ENCODE peak calls at places on chromosomes 6 and 20, in ten cellular contexts. G is stomach, O is GM23338, U is WERI-Rb-1, B is glutamatergic neuron, A is lung, V is AG10803, N is hepatocyte, J is RWPE1, C is AG04449. W is an unnamed sample.

GRCh38 chr6:45613678-45614077 is 235.9 kb upstream of the SUPT3H start:
- DNase-seq in G (no peak), O (no peak), U (no peak), B (no peak), A (no peak), V (peak; percentile 90), N (peak; percentile 59), J (peak; percentile 69), C (no peak), W (no peak)

GRCh38 chr6:44298055-44298803 is 14.9 kb downstream of the AARS2 start:
- DNase-seq in G (no peak), O (peak; percentile 56), U (peak; percentile 58), B (no peak), A (no peak), V (no peak), N (no peak), J (no peak), C (no peak), W (no peak)

GRCh38 chr20:19756756-19757486 is 1.1 kb upstream of the RIN2 start:
- DNase-seq in G (peak; percentile 40), O (no peak), U (no peak), B (no peak), A (no peak), V (no peak), N (no peak), J (no peak), C (no peak), W (no peak)

GRCh38 chr6:83884523-83884922 is 25.0 kb downstream of the CYB5R4 start:
- DNase-seq in G (no peak), O (peak; percentile 57), U (no peak), B (no peak), A (no peak), V (peak; percentile 53), N (peak; percentile 44), J (peak; percentile 51), C (no peak), W (no peak)

GRCh38 chr20:25247100-25247665 is 702 bp upstream of the PYGB start:
- DNase-seq in G (peak; percentile 68), O (peak; percentile 81), U (peak; percentile 88), B (peak; percentile 71), A (peak; percentile 57), V (peak; percentile 65), N (peak; percentile 73), J (peak; percentile 70), C (no peak), W (no peak)

GRCh38 chr6:10542135-10542689 is 21.1 kb downstream of the GCNT2 start:
- DNase-seq in G (no peak), O (no peak), U (no peak), B (no peak), A (no peak), V (no peak), N (no peak), J (no peak), C (no peak), W (no peak)

GRCh38 chr6:56807335-56807991 is 147.4 kb upstream of the BEND6 start:
- DNase-seq in G (no peak), O (no peak), U (no peak), B (no peak), A (no peak), V (peak; percentile 25), N (no peak), J (no peak), C (no peak), W (no peak)

GRCh38 chr20:44092551-44093248 is 94.3 kb downstream of the JPH2 start:
- DNase-seq in G (no peak), O (peak; percentile 83), U (peak; percentile 29), B (no peak), A (no peak), V (peak; percentile 54), N (peak; percentile 65), J (no peak), C (no peak), W (no peak)

GRCh38 chr6:150867117-150867516 is 1.6 kb downstream of the MTHFD1L start:
- DNase-seq in G (no peak), O (peak; percentile 25), U (no peak), B (no peak), A (no peak), V (no peak), N (no peak), J (no peak), C (no peak), W (no peak)

GRCh38 chr20:16479666-16480065 is 93.6 kb downstream of the KIF16B start:
- DNase-seq in G (no peak), O (no peak), U (no peak), B (no peak), A (no peak), V (peak; percentile 8), N (peak; percentile 30), J (no peak), C (no peak), W (no peak)
- TF ChIP-seq CTCF in G (no peak), O (no peak), U (no peak), B (no peak), A (no peak), V (no peak), N (no peak), J (no peak), C (no peak), W (no peak)

DNA sequence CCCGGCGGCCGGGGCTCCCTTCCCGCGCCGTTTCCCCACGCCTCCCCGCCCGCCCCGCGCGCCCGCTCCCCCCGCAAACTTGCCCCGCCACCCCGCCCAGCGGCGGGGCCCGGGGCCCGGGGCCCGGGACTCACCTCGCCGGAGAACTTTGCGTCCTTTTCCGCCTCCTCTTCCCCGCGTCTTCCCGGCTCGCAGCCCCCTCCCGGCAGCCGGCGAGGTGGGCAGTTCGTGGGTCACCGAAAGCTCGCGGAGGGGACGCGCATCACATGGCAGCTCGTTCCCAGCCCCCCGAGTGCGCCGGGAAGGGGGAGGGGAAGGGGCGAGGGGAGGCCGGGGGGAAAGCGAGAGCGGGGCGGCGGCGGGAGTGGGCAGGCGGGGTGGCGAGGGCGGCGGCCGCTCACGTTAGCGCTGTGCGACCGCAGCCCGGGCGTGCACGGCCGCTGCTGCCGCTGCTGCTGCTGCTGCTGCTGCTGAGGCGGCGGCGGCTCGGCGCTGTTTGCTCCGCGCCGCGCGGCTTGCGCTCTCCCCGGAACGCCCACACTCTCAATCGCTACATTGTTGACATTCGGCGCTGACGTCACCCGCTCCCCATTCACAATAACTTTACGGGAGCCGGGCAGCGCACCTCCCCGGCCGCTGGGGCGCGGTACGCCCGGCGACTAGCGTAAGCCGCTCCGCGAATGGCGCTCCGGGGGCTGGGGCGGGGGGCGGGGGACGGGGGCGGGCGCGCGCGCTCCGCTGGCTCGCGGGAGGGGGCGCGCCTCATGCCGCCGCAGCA is at the start of gene BACH2:
- DNase-seq in G (peak; percentile 95), O (peak; percentile 97), U (peak; percentile 91), B (peak; percentile 93), A (peak; percentile 90), V (peak; percentile 50), N (peak; percentile 97), J (peak; percentile 80), C (no peak), W (peak; percentile 93)
- TF ChIP-seq CTCF in G (no peak), O (no peak), U (no peak), B (no peak), A (no peak), V (no peak), N (no peak), J (no peak), C (peak; percentile 23), W (no peak)

GRCh38 chr6:73579851-73580246 is 59.0 kb upstream of the EEF1A1 start:
- DNase-seq in G (peak; percentile 32), O (peak; percentile 92), U (no peak), B (no peak), A (peak; percentile 43), V (peak; percentile 97), N (peak; percentile 70), J (peak; percentile 29), C (peak; percentile 72), W (no peak)

GRCh38 chr6:73579389-73579788 is 58.6 kb upstream of the EEF1A1 start:
- DNase-seq in G (no peak), O (peak; percentile 29), U (no peak), B (no peak), A (no peak), V (no peak), N (no peak), J (no peak), C (no peak), W (no peak)

GRCh38 chr6:73577605-73578160 is 56.9 kb upstream of the EEF1A1 start:
- DNase-seq in G (no peak), O (peak; percentile 57), U (no peak), B (no peak), A (no peak), V (no peak), N (no peak), J (no peak), C (no peak), W (no peak)

GRCh38 chr6:73581293-73581692 is 60.5 kb upstream of the EEF1A1 start:
- DNase-seq in G (no peak), O (no peak), U (no peak), B (no peak), A (no peak), V (no peak), N (no peak), J (no peak), C (no peak), W (no peak)

DNA sequence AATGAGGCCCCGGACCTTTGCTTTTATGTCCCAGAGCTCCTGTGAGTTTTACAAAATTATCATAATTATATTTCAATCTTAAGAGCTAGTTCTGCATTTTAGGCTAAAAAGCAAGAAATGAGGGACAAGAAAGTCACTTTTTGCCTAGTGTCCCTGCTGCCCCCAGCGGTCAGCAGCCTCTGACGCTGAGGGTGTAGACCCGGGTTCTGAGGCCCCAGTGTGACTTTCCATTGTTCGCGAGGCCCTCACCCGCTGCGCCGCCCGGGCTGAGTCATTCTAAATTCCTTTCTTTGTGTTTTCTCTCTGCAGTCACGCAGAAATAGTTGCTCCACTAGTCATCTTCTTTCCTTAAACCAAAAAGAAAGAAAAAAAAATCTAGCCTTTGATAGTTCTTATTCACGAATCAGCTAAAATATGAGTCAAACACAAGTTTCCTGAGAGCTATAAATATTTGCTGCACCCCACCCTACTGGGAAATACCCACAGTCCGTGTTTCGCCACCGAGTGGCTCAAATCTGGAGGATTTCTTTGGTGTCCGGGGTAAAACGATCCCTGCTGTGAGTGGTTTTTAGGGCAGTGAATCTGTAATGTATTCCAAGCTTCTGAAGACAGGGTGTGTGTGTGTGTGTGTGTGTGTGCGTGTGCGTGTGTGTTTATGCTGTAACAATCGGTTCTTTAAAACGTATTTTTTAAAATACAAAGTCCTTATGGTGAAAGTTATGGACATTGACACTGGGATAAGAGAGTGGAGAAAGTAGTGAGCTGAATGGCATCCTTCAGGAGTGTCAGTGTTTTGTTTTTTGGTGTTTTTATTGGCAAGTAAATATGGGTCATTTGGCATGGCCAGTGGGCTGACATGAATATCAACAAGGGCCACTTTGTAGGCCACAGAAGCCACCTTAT is 59.7 kb upstream of the EEF1A1 start:
- DNase-seq in G (peak; percentile 81), O (peak; percentile 98), U (no peak), B (peak; percentile 47), A (peak; percentile 79), V (peak; percentile 99), N (peak; percentile 94), J (peak; percentile 86), C (peak; percentile 92), W (peak; percentile 56)
- TF ChIP-seq CTCF in G (no peak), O (peak; percentile 64), U (no peak), B (no peak), A (peak; percentile 11), V (peak; percentile 53), N (peak; percentile 41), J (peak; percentile 54), C (peak; percentile 50), W (no peak)

DNA sequence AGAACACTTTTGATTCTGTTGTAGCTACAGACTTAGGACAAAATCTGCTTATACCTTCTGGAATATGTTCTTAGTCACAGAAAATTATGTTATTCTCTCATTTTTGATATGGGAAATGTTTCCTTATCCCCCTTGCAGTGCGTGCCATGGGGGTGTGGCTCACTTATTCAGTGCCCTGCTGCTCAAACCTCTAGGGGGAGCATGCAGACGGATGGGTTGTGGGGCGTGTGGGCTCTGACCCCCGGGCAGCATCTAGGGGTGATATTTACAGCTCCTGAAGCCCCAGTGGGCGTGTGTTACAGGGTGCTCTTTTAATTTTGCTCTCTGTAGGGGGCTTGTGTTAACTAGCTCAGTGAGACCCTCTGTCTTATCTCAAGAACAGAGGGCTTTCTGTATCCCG is 61.3 kb upstream of the FERMT1 start:
- DNase-seq in G (no peak), O (peak; percentile 41), U (no peak), B (no peak), A (no peak), V (no peak), N (no peak), J (no peak), C (no peak), W (no peak)
- TF ChIP-seq CTCF in G (no peak), O (peak; percentile 58), U (no peak), B (no peak), A (no peak), V (no peak), N (no peak), J (no peak), C (no peak), W (no peak)

W was measured in omental fat pad.